ENCODE peak calls at places on chromosomes 7 and 10, in four cellular contexts. J, D, S and V are unnamed samples.

GRCh38 chr10:93417264-93417663 is 64.9 kb downstream of the MYOF start:
- DNase-seq in J (no peak), D (no peak), S (no peak), V (peak)

GRCh38 chr7:104679085-104679484 is 334.9 kb upstream of the KMT2E start:
- DNase-seq in J (no peak), D (no peak), S (no peak), V (no peak)

GRCh38 chr10:51832652-51833383 is 133.4 kb upstream of the CSTF2T start:
- DNase-seq in S (peak), D (no peak), J (peak), V (no peak)

GRCh38 chr7:64946772-64947171 is 43.7 kb downstream of the ZNF273 start:
- DNase-seq in D (no peak), S (no peak), J (no peak), V (no peak)

GRCh38 chr7:116591202-116592040 is 66.6 kb downstream of the CAV1 start:
- DNase-seq in S (no peak), D (no peak), J (no peak), V (no peak)

GRCh38 chr7:27235387-27236052 is 7.1 kb upstream of the EVX1 start:
- DNase-seq in D (peak), S (peak), J (no peak), V (no peak)

GRCh38 chr7:1632506-1632905 is 37.6 kb upstream of the ELFN1 start:
- DNase-seq in D (no peak), S (no peak), J (no peak), V (no peak)

GRCh38 chr7:2621061-2621828 is 10.5 kb upstream of the TTYH3 start:
- DNase-seq in S (no peak), D (peak), J (peak), V (peak)

GRCh38 chr7:78412216-78412858 is 613.8 kb downstream of the PHTF2 start:
- DNase-seq in J (no peak), D (no peak), S (no peak), V (no peak)

GRCh38 chr10:113073549-113074189 is 123.6 kb downstream of the TCF7L2 start:
- DNase-seq in J (peak), D (peak), S (peak), V (no peak)

GRCh38 chr7:84230491-84230890 is 35.9 kb upstream of the SEMA3A start:
- DNase-seq in D (no peak), J (no peak), S (no peak), V (no peak)

GRCh38 chr7:31815796-31816195 is 128.8 kb downstream of the PPP1R17 start:
- DNase-seq in D (no peak), S (no peak), J (peak), V (no peak)

GRCh38 chr7:108016841-108017775 is 14.1 kb upstream of the LAMB1 start:
- DNase-seq in S (no peak), D (no peak), J (no peak), V (no peak)

GRCh38 chr7:74495112-74495880 is 41.6 kb downstream of the GTF2IRD1 start:
- DNase-seq in D (no peak), S (no peak), J (no peak), V (no peak)

GRCh38 chr7:82760092-82760491 is 316.5 kb upstream of the CACNA2D1 start:
- DNase-seq in S (no peak), J (no peak), D (no peak), V (no peak)

GRCh38 chr7:151056286-151057037 is 1.2 kb downstream of the CDK5 start:
- DNase-seq in J (no peak), D (no peak), S (no peak), V (peak)

GRCh38 chr10:117248700-117249465 is 8.0 kb downstream of the SLC18A2 start:
- DNase-seq in J (no peak), S (no peak), D (no peak), V (no peak)

GRCh38 chr7:42091461-42092229 is 145.4 kb downstream of the GLI3 start:
- DNase-seq in D (no peak), J (no peak), S (no peak), V (no peak)

GRCh38 chr7:140214075-140214684 is 37.4 kb upstream of the KDM7A start:
- DNase-seq in D (peak), S (peak), J (peak), V (no peak)

GRCh38 chr10:29435809-29436501 is 147.1 kb downstream of the LYZL1 start:
- DNase-seq in D (no peak), S (no peak), J (peak), V (no peak)

GRCh38 chr10:28118985-28119628 is 120.2 kb upstream of the ODAD2 start:
- DNase-seq in J (no peak), S (no peak), D (no peak), V (no peak)

GRCh38 chr7:50962962-50963374 is 180.3 kb upstream of the GRB10 start:
- DNase-seq in S (peak), D (peak), J (peak), V (no peak)

GRCh38 chr10:49008505-49009202 is 69.0 kb upstream of the LRRC18 start:
- DNase-seq in S (no peak), D (no peak), J (no peak), V (no peak)

GRCh38 chr10:44385726-44386438 is 985 bp upstream of the CXCL12 start:
- DNase-seq in S (no peak), J (no peak), D (no peak), V (no peak)

GRCh38 chr10:110491346-110491745 is 6.4 kb upstream of the DUSP5 start:
- DNase-seq in S (no peak), D (no peak), J (no peak), V (no peak)

GRCh38 chr10:132143162-132143561 is 43.6 kb upstream of the DPYSL4 start:
- DNase-seq in J (no peak), S (no peak), D (no peak), V (peak)

GRCh38 chr7:24038993-24039392 is 245.0 kb upstream of the NPY start:
- DNase-seq in D (no peak), J (no peak), S (no peak), V (no peak)

GRCh38 chr7:128116740-128117139 is 85.5 kb upstream of the LRRC4 start:
- DNase-seq in J (no peak), D (no peak), S (no peak), V (no peak)

GRCh38 chr7:28708033-28708451 is 250.1 kb downstream of the TRIL start:
- DNase-seq in S (peak), J (peak), D (no peak), V (no peak)

GRCh38 chr10:95604630-95605029 is 43.5 kb upstream of the SORBS1 start:
- DNase-seq in J (no peak), D (no peak), S (no peak), V (no peak)

GRCh38 chr7:159127691-159128642 is 16.7 kb downstream of the VIPR2 start:
- DNase-seq in S (no peak), J (no peak), D (peak), V (no peak)

GRCh38 chr7:3650844-3651243 is 349.8 kb downstream of the SDK1 start:
- DNase-seq in J (peak), S (no peak), D (no peak), V (no peak)

GRCh38 chr7:47511698-47512370 is 70.1 kb downstream of the TNS3 start:
- DNase-seq in S (no peak), D (no peak), J (no peak), V (no peak)
- H3K4me3 ChIP-seq in S (no peak), D (no peak), J (no peak), V (no peak)

DNA sequence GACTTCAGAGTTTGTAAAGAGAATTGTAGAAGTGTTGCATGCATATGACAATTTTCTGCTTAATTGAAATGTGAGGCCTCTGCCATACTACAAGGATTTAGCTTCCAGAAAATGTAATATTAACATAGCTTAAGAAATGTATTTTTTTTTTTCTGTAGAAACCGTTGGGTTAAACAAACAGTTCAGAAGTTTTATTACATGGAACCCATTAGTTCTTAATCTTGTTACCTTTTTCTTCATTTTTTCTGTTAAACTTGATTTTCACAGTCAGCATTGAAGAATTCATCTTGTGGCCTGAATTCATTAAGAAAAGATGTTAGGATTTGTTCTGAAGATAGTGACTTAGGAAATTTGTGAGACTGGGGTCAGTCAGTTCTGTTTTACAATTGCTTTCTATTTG is 4.9 kb downstream of the PTEN start:
- DNase-seq in D (no peak), J (no peak), S (no peak), V (no peak)
- H3K27ac ChIP-seq in D (no peak), J (no peak), S (no peak), V (peak)

GRCh38 chr10:115963848-115964247 is 309.2 kb downstream of the GFRA1 start:
- DNase-seq in S (no peak), D (no peak), J (peak), V (no peak)
- TF ChIP-seq CTCF in S (no peak), D (no peak), J (peak), V (no peak)

DNA sequence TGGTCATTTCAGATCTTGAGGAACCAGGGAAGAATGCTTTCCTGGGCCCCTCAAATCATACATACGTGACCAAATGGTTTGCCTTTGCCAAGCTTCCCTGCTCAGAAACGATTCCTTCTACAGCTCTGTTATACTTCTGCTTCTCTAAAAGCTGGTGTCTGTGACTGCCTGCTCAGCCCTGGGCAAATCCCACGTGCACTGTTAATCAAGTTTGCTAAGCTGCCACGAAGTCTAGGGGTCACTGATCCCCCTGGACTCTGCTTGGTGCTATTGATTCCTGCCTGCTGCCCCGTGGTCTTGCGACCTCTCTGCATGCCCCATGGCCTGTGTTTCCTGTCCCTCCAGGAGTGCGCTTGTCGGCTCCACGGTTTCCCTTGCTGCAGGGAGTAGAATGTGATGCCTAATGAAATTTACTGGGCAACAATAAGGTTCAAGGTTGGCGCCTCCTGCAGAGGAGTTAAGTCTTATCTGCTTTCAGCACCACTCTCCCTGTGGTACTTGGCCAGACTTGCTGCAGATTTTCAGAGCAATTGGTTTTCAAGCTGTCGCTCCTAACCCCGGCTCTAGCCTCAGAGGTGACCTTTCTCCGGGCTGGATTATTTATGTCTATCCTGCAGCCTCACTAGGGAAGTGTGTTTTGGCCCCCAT is 201.6 kb upstream of the FZD8 start:
- DNase-seq in D (no peak), J (no peak), S (no peak), V (no peak)
- H3K4me3 ChIP-seq in D (no peak), J (no peak), S (no peak), V (no peak)

DNA sequence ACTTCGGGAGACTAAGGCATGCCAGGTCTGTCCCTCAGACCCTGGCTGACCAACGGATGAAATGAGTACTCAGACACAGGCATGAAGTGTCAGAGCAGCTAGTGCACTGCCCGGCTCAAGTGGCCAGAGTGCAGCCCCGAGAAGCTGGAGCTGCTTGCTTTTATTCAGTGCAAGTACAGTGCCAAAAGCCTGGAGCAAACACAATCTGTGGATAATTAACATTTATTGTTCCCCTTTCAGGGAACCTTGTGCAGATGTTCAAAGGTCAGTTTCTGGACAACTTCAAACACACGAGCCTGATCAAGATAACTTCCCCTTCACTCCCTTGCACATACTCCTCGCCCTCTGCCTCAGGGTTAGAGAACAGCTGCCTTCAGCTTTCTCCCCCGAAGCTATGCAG is 7.9 kb upstream of the ATE1 start:
- DNase-seq in J (no peak), D (peak), S (no peak), V (no peak)
- H3K27ac ChIP-seq in J (no peak), D (peak), S (no peak), V (no peak)